ENCODE peak calls at places on chromosome 16, in nine cellular contexts. X, B, R, L, Z, O, C, J and W are unnamed samples.

GRCh38 chr16:4511441-4512082 is 27.0 kb downstream of the CDIP1 start:
- DNase-seq in X (peak), B (peak), R (no peak), L (peak), Z (peak), O (peak), C (peak), J (peak), W (peak)

GRCh38 chr16:9077001-9077809 is 14.2 kb upstream of the HAPSTR1 start:
- DNase-seq in X (no peak), B (no peak), R (no peak), L (peak), Z (peak), O (peak), C (peak), J (no peak), W (no peak)

GRCh38 chr16:9033125-9033830 is 58.2 kb upstream of the HAPSTR1 start:
- DNase-seq in X (peak), B (peak), R (no peak), L (peak), Z (peak), O (peak), C (peak), J (peak), W (peak)

GRCh38 chr16:74201561-74201960 is 95.1 kb upstream of the PSMD7 start:
- DNase-seq in X (no peak), B (no peak), R (no peak), L (peak), Z (no peak), O (no peak), C (no peak), J (no peak), W (no peak)

GRCh38 chr16:67431805-67432476 is 1.0 kb downstream of the HSD11B2 start:
- DNase-seq in X (no peak), B (no peak), R (no peak), L (no peak), Z (no peak), O (no peak), C (no peak), J (peak), W (no peak)

GRCh38 chr16:4371481-4372314 is at the start of gene VASN:
- DNase-seq in X (peak), B (peak), R (peak), L (peak), Z (peak), O (peak), C (peak), J (peak), W (peak)

GRCh38 chr16:5206331-5206990 is 108.9 kb upstream of the EEF2KMT start:
- DNase-seq in X (no peak), B (no peak), R (no peak), L (no peak), Z (no peak), O (no peak), C (no peak), J (no peak), W (no peak)

GRCh38 chr16:57764341-57765159 is 29.0 kb downstream of the KATNB1 start:
- DNase-seq in X (peak), B (no peak), R (no peak), L (peak), Z (peak), O (peak), C (peak), J (peak), W (peak)

GRCh38 chr16:67948015-67948414 is 4.1 kb upstream of the LCAT start:
- DNase-seq in X (no peak), B (no peak), R (no peak), L (no peak), Z (no peak), O (no peak), C (no peak), J (no peak), W (no peak)

GRCh38 chr16:82229800-82230619 is 60.0 kb upstream of the MPHOSPH6 start:
- DNase-seq in X (peak), B (peak), R (peak), L (peak), Z (peak), O (peak), C (peak), J (peak), W (peak)

GRCh38 chr16:74107795-74108610 is 188.6 kb upstream of the PSMD7 start:
- DNase-seq in X (peak), B (peak), R (no peak), L (peak), Z (peak), O (peak), C (no peak), J (peak), W (peak)

GRCh38 chr16:882256-882655 is 81.7 kb upstream of the GNG13 start:
- DNase-seq in X (no peak), B (no peak), R (no peak), L (no peak), Z (no peak), O (no peak), C (no peak), J (no peak), W (no peak)
- TF ChIP-seq CTCF in X (no peak), B (no peak), R (no peak), L (no peak), Z (no peak), O (no peak), C (no peak), J (no peak), W (no peak)

GRCh38 chr16:87060026-87060986 is 256.9 kb downstream of the C16orf95 start:
- DNase-seq in X (no peak), B (no peak), R (no peak), L (peak), Z (peak), O (peak), C (peak), J (no peak), W (peak)
- TF ChIP-seq CTCF in X (peak), B (no peak), R (no peak), L (peak), Z (peak), O (no peak), C (peak), J (no peak), W (peak)

GRCh38 chr16:10076037-10076436 is 106.2 kb downstream of the GRIN2A start:
- DNase-seq in X (no peak), B (no peak), R (no peak), L (no peak), Z (no peak), O (no peak), C (no peak), J (no peak), W (no peak)

GRCh38 chr16:10081201-10081940 is 100.9 kb downstream of the GRIN2A start:
- DNase-seq in X (no peak), B (no peak), R (no peak), L (no peak), Z (no peak), O (no peak), C (peak), J (no peak), W (no peak)

GRCh38 chr16:10080031-10080772 is 102.0 kb downstream of the GRIN2A start:
- DNase-seq in X (peak), B (no peak), R (no peak), L (peak), Z (peak), O (no peak), C (peak), J (no peak), W (peak)

GRCh38 chr16:10077861-10078260 is 104.4 kb downstream of the GRIN2A start:
- DNase-seq in X (no peak), B (no peak), R (no peak), L (no peak), Z (no peak), O (no peak), C (no peak), J (no peak), W (no peak)

DNA sequence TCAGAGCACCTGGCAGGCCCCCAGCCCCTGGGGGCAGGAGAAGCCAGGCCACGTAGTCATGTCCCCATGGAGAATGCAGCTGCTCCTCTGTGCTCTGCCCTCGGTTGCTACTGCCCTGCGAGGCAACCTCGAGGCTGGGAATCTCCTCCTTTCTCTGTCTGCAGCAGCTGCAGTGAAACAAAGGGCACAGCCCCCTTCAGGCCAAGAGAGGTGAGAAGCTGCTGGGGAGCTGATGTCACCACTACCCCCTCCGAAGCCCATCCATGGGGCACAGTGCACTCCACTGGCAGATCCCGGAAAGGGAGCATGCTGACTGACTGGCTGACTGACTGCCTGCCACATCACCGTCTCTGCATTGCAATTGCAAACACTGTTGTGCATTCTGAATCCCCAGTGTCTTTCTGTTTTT is 103.7 kb downstream of the GRIN2A start:
- DNase-seq in X (peak), B (peak), R (no peak), L (no peak), Z (no peak), O (no peak), C (no peak), J (peak), W (no peak)
- TF ChIP-seq CTCF in X (no peak), B (no peak), R (no peak), L (no peak), Z (no peak), O (no peak), C (no peak), J (no peak), W (no peak)

DNA sequence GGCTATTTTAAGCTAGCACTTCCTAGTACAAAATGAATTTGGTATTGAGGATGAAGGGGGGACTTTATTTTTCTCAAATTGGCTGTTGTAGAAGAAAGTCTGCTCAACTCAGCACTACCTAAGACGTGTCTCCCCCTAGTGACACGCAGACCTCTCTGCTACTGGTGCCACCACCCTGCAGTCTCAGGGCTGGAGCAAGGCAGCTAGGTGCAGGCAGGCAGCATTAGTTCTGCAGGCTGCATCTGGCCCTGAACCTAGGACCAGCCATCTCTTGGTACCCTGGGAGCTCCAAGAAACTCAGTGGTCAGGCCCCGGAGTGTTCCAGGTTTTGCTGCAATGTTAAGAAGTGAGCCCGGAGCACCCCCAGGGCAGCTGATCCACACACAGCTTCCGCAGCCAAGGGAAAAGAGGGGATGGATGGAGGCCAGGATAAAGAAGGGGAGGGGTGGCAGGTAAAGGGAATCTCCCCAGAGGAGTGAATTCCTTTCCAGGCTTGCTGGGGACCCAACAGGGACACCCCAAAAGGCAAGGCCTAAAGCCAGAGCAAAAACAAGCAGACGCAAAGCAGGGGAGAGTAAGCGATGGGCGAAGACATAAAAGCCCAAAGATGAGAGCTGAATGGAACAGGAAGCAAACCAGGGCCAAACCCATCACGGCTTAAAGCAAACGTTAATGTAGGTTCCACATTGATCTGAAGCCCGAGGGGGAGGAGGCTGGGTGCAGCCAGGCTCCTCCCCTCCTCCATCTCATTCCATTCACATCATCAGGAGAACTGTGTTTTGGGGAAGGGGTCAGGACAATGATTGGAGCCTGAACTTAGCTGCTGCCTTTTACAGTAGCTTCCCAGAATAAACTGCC is 200.5 kb downstream of the ZFHX3 start:
- DNase-seq in X (peak), B (no peak), R (no peak), L (peak), Z (peak), O (peak), C (peak), J (peak), W (peak)
- TF ChIP-seq CTCF in X (peak), B (peak), R (no peak), L (peak), Z (peak), O (peak), C (peak), J (peak), W (peak)

GRCh38 chr16:89599451-89599858 is 14.0 kb upstream of the DPEP1 start:
- DNase-seq in X (peak), B (no peak), R (no peak), L (peak), Z (no peak), O (peak), C (no peak), J (peak), W (no peak)
- TF ChIP-seq CTCF in X (peak), B (peak), R (no peak), L (peak), Z (peak), O (peak), C (peak), J (peak), W (peak)